ENCODE peak calls at places on chromosomes 6 and 20, in nine cellular contexts. T is HepG2; F is SK-N-SH; G is pancreas; L is tibial artery; B is CD8-positive, alpha-beta T cell; K is GM23248; R is thoracic aorta; E is CD8-positive, alpha-beta memory T cell. I is an unnamed sample. For H3K36me3, the result is how much of the 10 kb centered on the place peaks cover.

GRCh38 chr20:43355610-43356009 is 102.1 kb upstream of the SRSF6 start:
- DNase-seq in L (no peak), E (no peak), G (no peak), K (no peak), T (no peak), B (no peak), R (no peak), F (no peak), I (no peak)

GRCh38 chr6:11705069-11705468 is 73.5 kb downstream of the ADTRP start:
- DNase-seq in F (no peak), R (no peak), G (no peak), L (no peak), T (no peak), K (no peak), E (no peak), B (no peak), I (no peak)

GRCh38 chr20:21901470-21902275 is 196.2 kb downstream of the PAX1 start:
- DNase-seq in E (no peak), T (no peak), R (no peak), G (peak), L (peak), B (no peak), F (no peak), K (peak), I (no peak)

GRCh38 chr6:55046869-55047422 is 127.4 kb upstream of the HCRTR2 start:
- DNase-seq in G (no peak), T (no peak), E (no peak), B (no peak), K (no peak), F (no peak), L (no peak), R (no peak), I (no peak)

GRCh38 chr6:13338038-13338437 is 9.7 kb upstream of the TBC1D7 start:
- DNase-seq in E (no peak), R (no peak), F (no peak), B (no peak), L (no peak), K (no peak), T (no peak), G (no peak), I (no peak)

GRCh38 chr20:5195655-5196054 is 68.8 kb downstream of the CDS2 start:
- DNase-seq in G (no peak), R (no peak), F (no peak), T (no peak), B (no peak), K (peak), L (no peak), E (no peak), I (no peak)

GRCh38 chr6:13493147-13493546 is 5.7 kb upstream of the GFOD1 start:
- DNase-seq in T (no peak), B (no peak), E (no peak), G (no peak), K (no peak), L (no peak), R (no peak), F (no peak), I (no peak)

GRCh38 chr20:25083773-25084615 is 2.1 kb upstream of the VSX1 start:
- DNase-seq in B (no peak), K (no peak), T (no peak), E (peak), R (no peak), F (no peak), G (peak), L (peak), I (peak)

GRCh38 chr6:132114201-132114860 is 163.2 kb upstream of the CCN2 start:
- DNase-seq in L (no peak), T (no peak), R (no peak), G (no peak), K (no peak), B (no peak), E (no peak), F (no peak), I (no peak)

GRCh38 chr6:43970068-43970912 is 157.0 kb downstream of the MRPL14 start:
- DNase-seq in K (no peak), F (no peak), B (no peak), T (no peak), E (no peak), G (no peak), R (no peak), L (no peak), I (peak)
- H3K27ac ChIP-seq in K (no peak), F (no peak), B (no peak), T (no peak), E (peak), G (no peak), R (no peak), L (no peak), I (no peak)

DNA sequence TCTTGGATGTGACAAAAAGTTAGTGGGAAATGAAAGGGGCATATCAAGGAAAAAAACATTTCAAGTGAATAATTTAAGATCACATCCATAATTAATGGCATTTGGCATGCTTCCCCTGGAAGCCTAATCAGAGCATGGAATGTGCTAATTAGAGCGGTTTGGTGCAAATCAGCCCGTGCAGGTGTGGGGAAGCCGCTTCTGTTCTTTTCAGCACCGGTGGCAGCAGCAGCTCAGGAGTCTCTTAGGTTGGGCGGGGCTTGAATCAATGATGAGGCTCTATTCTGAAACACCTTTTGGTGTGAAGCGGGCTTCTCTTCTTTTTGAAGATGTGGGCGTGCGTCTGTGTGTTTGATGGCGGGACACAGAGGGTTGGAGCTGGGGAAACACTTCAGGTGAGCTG is 301.1 kb downstream of the LRFN2 start:
- DNase-seq in B (no peak), K (no peak), F (no peak), E (no peak), G (no peak), T (no peak), L (no peak), R (no peak), I (no peak)
- H3K36me3 ChIP-seq in B (under half), K (under half), F (under half), E (under half), G (under half), T (under half), L (under half), R (under half), I (under half)

GRCh38 chr6:19806971-19807396 is 30.2 kb upstream of the ID4 start:
- DNase-seq in L (no peak), B (no peak), T (no peak), R (no peak), F (no peak), G (peak), K (no peak), E (no peak), I (no peak)

GRCh38 chr6:19811397-19812079 is 25.6 kb upstream of the ID4 start:
- DNase-seq in F (no peak), T (peak), L (no peak), K (no peak), R (no peak), B (no peak), G (no peak), E (no peak), I (no peak)

GRCh38 chr6:19812512-19813119 is 24.6 kb upstream of the ID4 start:
- DNase-seq in E (no peak), R (no peak), K (peak), B (no peak), G (no peak), T (peak), F (peak), L (no peak), I (no peak)
- H3K27ac ChIP-seq in E (no peak), R (no peak), K (no peak), B (no peak), G (no peak), T (no peak), F (no peak), L (no peak), I (no peak)

DNA sequence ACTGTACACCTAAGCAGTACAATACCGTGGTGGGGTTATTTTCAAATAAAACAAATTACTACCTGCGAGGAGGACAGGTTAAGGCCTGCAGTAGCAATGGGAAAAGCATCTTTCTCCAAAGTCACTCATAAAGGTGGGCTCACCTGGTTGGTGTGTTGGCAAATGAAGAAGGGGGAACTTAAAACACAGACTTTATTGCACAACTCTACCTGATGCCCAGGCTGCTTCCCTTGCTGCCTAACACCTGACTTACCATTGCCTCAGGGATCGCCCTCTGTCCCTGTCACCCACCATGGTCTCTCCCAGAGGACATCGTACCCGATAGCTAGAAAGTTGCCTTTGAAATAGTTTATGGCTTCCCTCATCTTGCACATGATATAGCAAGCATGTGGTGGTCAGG is 53.6 kb downstream of the GNAS start:
- DNase-seq in R (no peak), G (no peak), T (no peak), F (no peak), E (no peak), L (no peak), K (no peak), B (no peak), I (no peak)
- H3K36me3 ChIP-seq in R (under half), G (under half), T (half or more), F (half or more), E (half or more), L (half or more), K (half or more), B (half or more), I (half or more)

GRCh38 chr20:58010186-58010585 is 218.3 kb downstream of the ANKRD60 start:
- DNase-seq in T (no peak), B (no peak), R (no peak), E (no peak), K (no peak), G (no peak), L (no peak), F (no peak), I (no peak)

GRCh38 chr20:58010666-58011065 is 217.8 kb downstream of the ANKRD60 start:
- DNase-seq in B (no peak), L (no peak), G (no peak), F (no peak), R (no peak), E (no peak), T (no peak), K (no peak), I (no peak)

GRCh38 chr20:58008413-58008812 is 220.0 kb downstream of the ANKRD60 start:
- DNase-seq in F (no peak), K (no peak), L (peak), T (no peak), B (no peak), G (no peak), E (no peak), R (no peak), I (no peak)

GRCh38 chr20:58007947-58008346 is 220.5 kb downstream of the ANKRD60 start:
- DNase-seq in T (no peak), R (no peak), F (no peak), L (no peak), B (no peak), K (no peak), E (no peak), G (no peak), I (no peak)

GRCh38 chr20:58008866-58009265 is 219.6 kb downstream of the ANKRD60 start:
- DNase-seq in B (no peak), G (no peak), E (no peak), R (no peak), L (no peak), K (no peak), T (no peak), F (no peak), I (no peak)
- H3K27ac ChIP-seq in B (no peak), G (no peak), E (no peak), R (peak), L (peak), K (no peak), T (no peak), F (no peak), I (no peak)

GRCh38 chr6:7246401-7247178 is 66.4 kb downstream of the SSR1 start:
- DNase-seq in F (no peak), E (no peak), B (no peak), L (no peak), R (no peak), K (no peak), T (no peak), G (no peak), I (no peak)
- H3K36me3 ChIP-seq in F (under half), E (under half), B (under half), L (half or more), R (under half), K (under half), T (under half), G (under half), I (half or more)

GRCh38 chr6:89980353-89980752 is 86.1 kb downstream of the GJA10 start:
- DNase-seq in G (no peak), F (no peak), B (no peak), L (no peak), R (no peak), E (no peak), K (no peak), T (no peak), I (no peak)

GRCh38 chr6:89976141-89977020 is 82.1 kb downstream of the GJA10 start:
- DNase-seq in G (no peak), B (no peak), L (no peak), E (no peak), T (no peak), F (no peak), K (no peak), R (no peak), I (no peak)

GRCh38 chr6:89977808-89978748 is 83.8 kb downstream of the GJA10 start:
- DNase-seq in R (no peak), K (peak), B (no peak), G (no peak), T (no peak), E (no peak), F (peak), L (no peak), I (peak)

GRCh38 chr6:89979473-89980119 is 85.3 kb downstream of the GJA10 start:
- DNase-seq in T (no peak), G (no peak), K (no peak), B (no peak), F (no peak), E (no peak), R (no peak), L (no peak), I (no peak)

GRCh38 chr6:89978749-89979145 is 84.5 kb downstream of the GJA10 start:
- DNase-seq in F (no peak), T (no peak), B (no peak), G (no peak), E (no peak), K (no peak), R (no peak), L (no peak), I (no peak)
- H3K27ac ChIP-seq in F (peak), T (no peak), B (no peak), G (no peak), E (no peak), K (no peak), R (no peak), L (no peak), I (peak)